ENCODE peak calls at places on chromosomes 4 and X, in nine cellular contexts. O, E, I, H, R, Y, F, S and B are unnamed samples.

GRCh38 chrX:106928227-106928626 is 8.0 kb downstream of the CLDN2 start:
- DNase-seq in O (no peak), E (no peak), I (no peak), H (no peak), R (no peak), Y (no peak), F (no peak), S (no peak), B (no peak)

GRCh38 chr4:121943941-121944340 is 7.9 kb downstream of the TRPC3 start:
- DNase-seq in O (no peak), E (peak), I (no peak), H (no peak), R (peak), Y (peak), F (no peak), S (no peak), B (peak)

GRCh38 chrX:130772313-130773140 is 130.5 kb downstream of the ENOX2 start:
- DNase-seq in O (no peak), E (no peak), I (no peak), H (no peak), R (no peak), Y (peak), F (no peak), S (no peak), B (no peak)

GRCh38 chr4:80790152-80790551 is 240.4 kb upstream of the BMP3 start:
- DNase-seq in O (no peak), E (no peak), I (no peak), H (no peak), R (no peak), Y (no peak), F (no peak), S (no peak), B (no peak)

GRCh38 chrX:19554786-19555185 is 39.5 kb upstream of the MAP3K15 start:
- DNase-seq in O (no peak), E (no peak), I (no peak), H (no peak), R (peak), Y (no peak), F (no peak), S (no peak), B (no peak)

GRCh38 chr4:122673252-122673651 is 52.4 kb upstream of the IL21 start:
- DNase-seq in O (no peak), E (peak), I (no peak), H (no peak), R (no peak), Y (no peak), F (no peak), S (no peak), B (no peak)

GRCh38 chrX:151019837-151020236 is 36.7 kb downstream of the HMGB3 start:
- DNase-seq in O (no peak), E (peak), I (no peak), H (no peak), R (no peak), Y (no peak), F (no peak), S (no peak), B (no peak)

GRCh38 chr4:182083681-182084410 is 159.4 kb upstream of the TENM3 start:
- DNase-seq in O (no peak), E (no peak), I (no peak), H (no peak), R (no peak), Y (no peak), F (no peak), S (no peak), B (no peak)